ENCODE peak calls at places on chromosomes 11 and 22, in five cellular contexts. B is H1, V is SK-N-SH, J is HepG2, Z is K562. S is an unnamed sample.
A peak's percentile ranks its signal among the peaks of the same experiment; 100 is the strongest.

GRCh38 chr11:70322653-70323052 is 52.2 kb downstream of the PPFIA1 start:
- DNase-seq in J (no peak), B (no peak), V (no peak), Z (no peak), S (no peak)

GRCh38 chr22:49699476-49699875 is 128.2 kb downstream of the BRD1 start:
- DNase-seq in Z (no peak), V (no peak), B (no peak), J (no peak), S (no peak)

GRCh38 chr11:47847892-47848635 is at the start of gene NUP160:
- DNase-seq in Z (peak; percentile 87), B (peak; percentile 29), V (peak; percentile 90), J (peak; percentile 50), S (no peak)

GRCh38 chr11:126359431-126360048 is 4.1 kb downstream of the ST3GAL4 start:
- DNase-seq in Z (no peak), J (no peak), V (peak; percentile 86), B (no peak), S (no peak)

GRCh38 chr11:27722117-27722844 is 22.0 kb upstream of the BDNF start:
- DNase-seq in J (no peak), V (peak; percentile 64), Z (no peak), B (no peak), S (no peak)

GRCh38 chr22:37331034-37331428 is 48.7 kb downstream of the CYTH4 start:
- DNase-seq in V (no peak), Z (no peak), J (no peak), B (no peak), S (no peak)

GRCh38 chr11:86999859-87000753 is 37.6 kb upstream of the TMEM135 start:
- DNase-seq in J (peak; percentile 99), V (peak; percentile 36), Z (peak; percentile 96), B (no peak), S (no peak)

GRCh38 chr22:24460418-24461089 is 33.2 kb downstream of the ADORA2A start:
- DNase-seq in V (no peak), B (no peak), J (peak; percentile 28), Z (no peak), S (peak; percentile 42)

GRCh38 chr22:44305888-44306287 is 6.9 kb downstream of the SHISAL1 start:
- DNase-seq in V (no peak), Z (no peak), B (no peak), J (no peak), S (no peak)

GRCh38 chr22:44224166-44224565 is 43.4 kb downstream of the PARVG start:
- DNase-seq in Z (no peak), V (no peak), B (no peak), J (no peak), S (no peak)

GRCh38 chr22:36321797-36322601 is 65.8 kb downstream of the MYH9 start:
- DNase-seq in Z (no peak), J (no peak), V (no peak), B (no peak), S (no peak)

GRCh38 chr11:118152552-118153471 is at the start of gene SCN4B:
- DNase-seq in J (no peak), V (peak; percentile 94), Z (peak; percentile 48), B (no peak), S (no peak)

GRCh38 chr11:23903044-23903704 is 593.7 kb upstream of the LUZP2 start:
- DNase-seq in V (no peak), J (peak; percentile 4), B (no peak), Z (no peak), S (no peak)

GRCh38 chr11:125873881-125874555 is 13.4 kb upstream of the HYLS1 start:
- DNase-seq in B (no peak), Z (peak; percentile 27), V (no peak), J (no peak), S (no peak)

GRCh38 chr11:1119282-1120146 is 38.2 kb upstream of the MUC5AC start:
- DNase-seq in Z (no peak), V (peak; percentile 22), B (no peak), J (no peak), S (no peak)

GRCh38 chr11:27861706-27862430 is 161.6 kb upstream of the BDNF start:
- DNase-seq in J (no peak), B (no peak), Z (no peak), V (no peak), S (no peak)

GRCh38 chr11:117839234-117839882 is 14.8 kb upstream of the FXYD2 start:
- DNase-seq in V (no peak), J (no peak), B (no peak), Z (no peak), S (no peak)

GRCh38 chr22:25008666-25009065 is 56.1 kb downstream of the KIAA1671 start:
- DNase-seq in B (no peak), V (no peak), Z (no peak), J (no peak), S (peak; percentile 35)

GRCh38 chr22:20080445-20080775 is 369 bp downstream of the DGCR8 start:
- DNase-seq in B (no peak), V (peak; percentile 90), Z (peak; percentile 96), J (peak; percentile 23), S (no peak)

GRCh38 chr11:68843703-68844312 is 2.1 kb upstream of the CPT1A start:
- DNase-seq in V (no peak), B (peak; percentile 67), Z (no peak), J (peak; percentile 67), S (no peak)

GRCh38 chr11:36160115-36160514 is 129.1 kb downstream of the COMMD9 start:
- DNase-seq in V (no peak), Z (no peak), J (no peak), B (no peak), S (no peak)

GRCh38 chr11:74735566-74735965 is 4.3 kb upstream of the CHRDL2 start:
- DNase-seq in J (peak; percentile 29), B (no peak), V (no peak), Z (no peak), S (no peak)

GRCh38 chr11:117570701-117571100 is 226.3 kb downstream of the DSCAML1 start:
- DNase-seq in Z (no peak), V (no peak), B (no peak), J (no peak), S (no peak)

GRCh38 chr11:73645972-73646631 is at the start of gene PLEKHB1:
- DNase-seq in V (no peak), B (no peak), J (no peak), Z (peak; percentile 29), S (no peak)

GRCh38 chr11:13339196-13340153 is 61.9 kb downstream of the BMAL1 start:
- DNase-seq in J (no peak), V (no peak), Z (peak; percentile 20), B (no peak), S (no peak)

GRCh38 chr22:17847360-17848078 is 73.2 kb upstream of the BID start:
- DNase-seq in J (no peak), Z (peak; percentile 69), B (no peak), V (peak; percentile 44), S (no peak)

GRCh38 chr22:17851754-17852153 is 77.5 kb upstream of the BID start:
- DNase-seq in Z (no peak), J (no peak), V (no peak), B (no peak), S (no peak)

GRCh38 chr22:17855891-17856290 is 81.6 kb upstream of the BID start:
- DNase-seq in J (no peak), V (peak; percentile 58), B (no peak), Z (no peak), S (no peak)

GRCh38 chr22:17858033-17858432 is 83.8 kb upstream of the BID start:
- DNase-seq in B (no peak), Z (no peak), J (no peak), V (no peak), S (no peak)

DNA sequence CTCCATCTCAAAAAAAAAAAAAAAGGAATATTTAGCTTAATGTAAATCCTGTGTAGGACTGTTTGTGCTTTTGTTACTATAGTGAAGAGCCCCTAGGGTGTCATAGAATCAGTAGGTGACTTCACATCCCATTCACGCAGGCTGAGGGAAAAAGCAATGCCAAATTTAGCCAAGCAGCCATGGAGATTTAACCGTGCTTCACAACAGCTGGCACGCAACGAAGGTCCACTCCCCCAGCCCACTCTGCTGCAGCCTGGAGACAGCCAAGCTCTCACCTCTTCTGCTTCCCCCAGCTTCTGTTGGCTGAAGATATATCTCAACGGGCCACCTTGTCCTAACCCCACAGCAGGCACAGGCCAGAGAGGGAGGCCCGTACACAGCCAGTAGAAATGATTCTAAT is 78.8 kb upstream of the BID start:
- DNase-seq in Z (peak; percentile 51), B (no peak), J (no peak), V (no peak), S (no peak)
- TF ChIP-seq EP300 in Z (no peak), B (no peak), J (no peak), V (no peak), S (no peak)

DNA sequence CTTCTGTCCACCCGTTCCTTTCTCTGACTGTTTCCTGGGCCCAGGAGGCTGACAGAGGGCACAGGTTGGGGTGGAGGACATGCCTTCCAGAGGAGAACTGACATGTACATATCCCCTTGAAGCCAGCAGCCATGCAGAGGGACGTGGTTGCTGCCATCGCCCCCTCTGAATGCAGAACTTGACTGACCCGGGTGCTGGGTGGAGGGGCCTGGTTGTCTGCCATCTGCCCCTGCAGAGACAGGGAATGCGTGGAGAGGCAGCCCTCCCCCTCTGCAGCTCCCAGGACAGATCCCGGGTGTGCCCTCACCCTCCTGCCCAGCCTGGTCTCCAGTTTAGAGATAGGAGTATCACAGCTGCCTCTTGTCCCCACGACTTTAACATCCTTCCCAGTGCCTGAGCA is 383.0 kb upstream of the B3GAT1 start:
- DNase-seq in B (no peak), Z (no peak), J (no peak), V (no peak), S (no peak)
- TF ChIP-seq YY1 in B (no peak), Z (no peak), J (no peak), V (no peak), S (no peak)

GRCh38 chr11:10302744-10303557 is 1.9 kb upstream of the ADM start:
- DNase-seq in B (no peak), V (peak; percentile 72), Z (peak; percentile 72), J (peak; percentile 70), S (no peak)

GRCh38 chr11:10304495-10305261 is at the start of gene ADM:
- DNase-seq in Z (peak; percentile 60), J (peak; percentile 90), B (no peak), V (peak; percentile 94), S (no peak)

GRCh38 chr11:10302294-10302743 is 2.6 kb upstream of the ADM start:
- DNase-seq in J (no peak), Z (no peak), B (no peak), V (no peak), S (no peak)

GRCh38 chr11:10305262-10305963 is 540 bp downstream of the ADM start:
- DNase-seq in Z (peak; percentile 16), J (peak; percentile 33), B (no peak), V (peak; percentile 76), S (no peak)

GRCh38 chr11:10303558-10304363 is 1.1 kb upstream of the ADM start:
- DNase-seq in Z (peak; percentile 16), J (peak; percentile 44), V (peak; percentile 30), B (no peak), S (no peak)
- TF ChIP-seq EP300 in Z (no peak), J (no peak), V (no peak), B (no peak), S (no peak)

DNA sequence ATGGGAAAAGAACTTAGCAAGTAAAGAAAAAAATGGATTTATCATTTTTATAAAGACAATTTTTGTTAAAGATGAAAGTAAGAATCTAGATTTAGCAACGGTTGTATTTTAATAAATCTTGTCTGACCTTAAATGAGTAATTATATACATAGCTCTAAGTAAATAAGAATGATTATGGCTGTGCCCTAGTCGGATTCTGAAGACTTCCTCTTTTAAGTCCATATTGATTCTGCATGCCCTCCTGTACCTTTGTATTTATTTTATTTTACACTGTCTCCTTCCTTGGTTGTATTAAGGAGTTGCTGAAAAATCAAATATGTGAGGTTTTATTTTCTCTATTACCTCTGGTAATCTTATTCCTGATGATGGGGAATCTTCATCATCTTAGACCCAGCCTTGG is 7.2 kb downstream of the RBX1 start:
- DNase-seq in V (no peak), B (no peak), Z (no peak), J (no peak), S (no peak)
- TF ChIP-seq YY1 in V (no peak), B (no peak), Z (no peak), J (no peak), S (no peak)

GRCh38 chr11:12249590-12250260 is 127.6 kb upstream of the PARVA start:
- DNase-seq in B (no peak), V (no peak), Z (no peak), J (no peak), S (no peak)
- TF ChIP-seq EP300 in B (no peak), V (no peak), Z (no peak), J (no peak), S (no peak)

S was measured in GM12878.